ENCODE peak calls at places on chromosome 21, in eight cellular contexts. W is prostate gland, J is heart left ventricle, P is A549, S is omental fat pad, I is IMR-90, Y is tibial nerve, B is tibial artery. D is an unnamed sample.

GRCh38 chr21:16372546-16372945 is 642.8 kb downstream of the USP25 start:
- DNase-seq in W (no peak), J (no peak), P (no peak), S (no peak), I (no peak), Y (no peak), B (no peak), D (no peak)

GRCh38 chr21:43865471-43866181 is 603 bp downstream of the AGPAT3 start:
- DNase-seq in W (no peak), J (peak), P (peak), S (peak), I (peak), Y (no peak), B (peak), D (peak)

GRCh38 chr21:19198801-19199200 is 795.2 kb upstream of the TMPRSS15 start:
- DNase-seq in W (no peak), J (no peak), P (no peak), S (no peak), I (no peak), Y (no peak), B (no peak), D (peak)

GRCh38 chr21:33794586-33794985 is 121.0 kb downstream of the ATP5PO start:
- DNase-seq in W (no peak), J (no peak), P (no peak), S (no peak), I (no peak), Y (no peak), B (no peak), D (no peak)

GRCh38 chr21:43864313-43864805 is 664 bp upstream of the AGPAT3 start:
- DNase-seq in W (peak), J (peak), P (peak), S (no peak), I (peak), Y (no peak), B (no peak), D (peak)

GRCh38 chr21:16437586-16437985 is 707.8 kb downstream of the USP25 start:
- DNase-seq in W (no peak), J (no peak), P (no peak), S (no peak), I (no peak), Y (no peak), B (no peak), D (no peak)

GRCh38 chr21:45612096-45613019 is 31.2 kb upstream of the PCBP3 start:
- DNase-seq in W (no peak), J (no peak), P (peak), S (peak), I (peak), Y (no peak), B (peak), D (peak)

GRCh38 chr21:31173881-31174555 is 135.7 kb upstream of the KRTAP19-8 start:
- DNase-seq in W (no peak), J (peak), P (no peak), S (no peak), I (no peak), Y (no peak), B (peak), D (no peak)

GRCh38 chr21:44454747-44455523 is at the start of gene LRRC3:
- DNase-seq in W (peak), J (peak), P (peak), S (peak), I (peak), Y (peak), B (peak), D (no peak)

GRCh38 chr21:44948426-44949120 is 8.7 kb downstream of the SLX9 start:
- DNase-seq in W (no peak), J (peak), P (no peak), S (no peak), I (no peak), Y (no peak), B (peak), D (no peak)

GRCh38 chr21:35853321-35853922 is 206.9 kb downstream of the SETD4 start:
- DNase-seq in W (no peak), J (no peak), P (no peak), S (no peak), I (peak), Y (no peak), B (no peak), D (no peak)

GRCh38 chr21:38768385-38769071 is 37.2 kb upstream of the ETS2 start:
- DNase-seq in W (no peak), J (no peak), P (no peak), S (no peak), I (peak), Y (no peak), B (no peak), D (peak)

GRCh38 chr21:29025328-29025713 is 853 bp downstream of the USP16 start:
- DNase-seq in W (no peak), J (no peak), P (no peak), S (no peak), I (peak), Y (no peak), B (no peak), D (peak)

GRCh38 chr21:38811257-38811656 is 5.5 kb downstream of the ETS2 start:
- DNase-seq in W (no peak), J (no peak), P (no peak), S (no peak), I (peak), Y (no peak), B (peak), D (peak)

GRCh38 chr21:34807146-34807880 is 138.5 kb downstream of the CLIC6 start:
- DNase-seq in W (no peak), J (no peak), P (peak), S (peak), I (peak), Y (no peak), B (no peak), D (peak)

GRCh38 chr21:38664315-38664714 is 141.4 kb upstream of the ETS2 start:
- DNase-seq in W (no peak), J (no peak), P (no peak), S (no peak), I (no peak), Y (no peak), B (no peak), D (no peak)

GRCh38 chr21:35149698-35150097 is 100.6 kb upstream of the RUNX1 start:
- DNase-seq in W (no peak), J (no peak), P (no peak), S (no peak), I (peak), Y (no peak), B (no peak), D (no peak)

GRCh38 chr21:45373991-45374816 is 30.8 kb upstream of the COL18A1 start:
- DNase-seq in W (no peak), J (peak), P (no peak), S (no peak), I (no peak), Y (no peak), B (peak), D (no peak)

GRCh38 chr21:15250384-15250783 is 185.6 kb upstream of the NRIP1 start:
- DNase-seq in W (no peak), J (no peak), P (no peak), S (no peak), I (peak), Y (no peak), B (no peak), D (peak)

GRCh38 chr21:41507521-41508414 is at the start of gene TMPRSS2:
- DNase-seq in W (peak), J (no peak), P (no peak), S (no peak), I (no peak), Y (no peak), B (no peak), D (no peak)

GRCh38 chr21:32456497-32456918 is 44.0 kb downstream of the EVA1C start:
- DNase-seq in W (peak), J (no peak), P (no peak), S (peak), I (peak), Y (no peak), B (no peak), D (peak)

GRCh38 chr21:32457962-32458361 is 45.5 kb downstream of the EVA1C start:
- DNase-seq in W (no peak), J (no peak), P (no peak), S (no peak), I (no peak), Y (no peak), B (no peak), D (no peak)

GRCh38 chr21:32459972-32460371 is 47.5 kb downstream of the EVA1C start:
- DNase-seq in W (no peak), J (no peak), P (no peak), S (no peak), I (peak), Y (no peak), B (no peak), D (no peak)

GRCh38 chr21:32455548-32455947 is 43.0 kb downstream of the EVA1C start:
- DNase-seq in W (peak), J (no peak), P (no peak), S (no peak), I (no peak), Y (no peak), B (no peak), D (peak)

DNA sequence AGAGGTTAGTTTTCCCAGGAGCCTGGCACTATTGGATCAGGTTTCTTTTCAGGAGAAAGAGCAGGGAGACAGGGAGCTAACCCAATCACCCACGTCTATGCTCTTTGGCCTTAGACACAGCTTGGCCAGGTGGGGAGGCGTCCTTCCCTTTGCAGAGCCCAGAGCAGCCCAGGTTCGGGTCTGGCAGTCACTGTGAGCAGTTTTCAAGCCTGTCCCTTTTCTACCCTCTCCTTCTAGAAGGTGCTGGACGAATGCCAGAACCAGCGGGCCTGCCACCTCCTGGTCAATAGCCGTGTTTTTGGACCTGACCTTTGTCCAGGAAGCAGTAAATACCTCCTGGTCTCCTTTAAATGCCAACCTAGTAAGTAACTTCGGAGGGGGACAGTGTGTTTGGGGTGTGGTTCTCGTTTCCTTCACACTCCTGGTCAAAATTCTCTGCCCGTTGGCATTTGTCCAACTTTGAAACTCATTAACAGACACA is 44.9 kb downstream of the EVA1C start:
- DNase-seq in W (no peak), J (peak), P (no peak), S (no peak), I (peak), Y (no peak), B (peak), D (peak)
- TF ChIP-seq CTCF in W (no peak), J (no peak), P (no peak), S (no peak), I (peak), Y (no peak), B (no peak), D (no peak)

GRCh38 chr21:25733859-25734653 is 648 bp downstream of the ATP5PF start:
- DNase-seq in W (no peak), J (peak), P (no peak), S (no peak), I (peak), Y (no peak), B (no peak), D (peak)

GRCh38 chr21:25735895-25736597 is 1.3 kb downstream of the GABPA start:
- DNase-seq in W (no peak), J (no peak), P (no peak), S (no peak), I (peak), Y (no peak), B (no peak), D (peak)

GRCh38 chr21:25734654-25735220 is at the start of the genes ATP5PF and GABPA:
- DNase-seq in W (peak), J (peak), P (peak), S (peak), I (peak), Y (peak), B (peak), D (peak)

GRCh38 chr21:25732091-25732760 is 2.5 kb downstream of the ATP5PF start:
- DNase-seq in W (no peak), J (no peak), P (no peak), S (no peak), I (no peak), Y (no peak), B (no peak), D (no peak)

DNA sequence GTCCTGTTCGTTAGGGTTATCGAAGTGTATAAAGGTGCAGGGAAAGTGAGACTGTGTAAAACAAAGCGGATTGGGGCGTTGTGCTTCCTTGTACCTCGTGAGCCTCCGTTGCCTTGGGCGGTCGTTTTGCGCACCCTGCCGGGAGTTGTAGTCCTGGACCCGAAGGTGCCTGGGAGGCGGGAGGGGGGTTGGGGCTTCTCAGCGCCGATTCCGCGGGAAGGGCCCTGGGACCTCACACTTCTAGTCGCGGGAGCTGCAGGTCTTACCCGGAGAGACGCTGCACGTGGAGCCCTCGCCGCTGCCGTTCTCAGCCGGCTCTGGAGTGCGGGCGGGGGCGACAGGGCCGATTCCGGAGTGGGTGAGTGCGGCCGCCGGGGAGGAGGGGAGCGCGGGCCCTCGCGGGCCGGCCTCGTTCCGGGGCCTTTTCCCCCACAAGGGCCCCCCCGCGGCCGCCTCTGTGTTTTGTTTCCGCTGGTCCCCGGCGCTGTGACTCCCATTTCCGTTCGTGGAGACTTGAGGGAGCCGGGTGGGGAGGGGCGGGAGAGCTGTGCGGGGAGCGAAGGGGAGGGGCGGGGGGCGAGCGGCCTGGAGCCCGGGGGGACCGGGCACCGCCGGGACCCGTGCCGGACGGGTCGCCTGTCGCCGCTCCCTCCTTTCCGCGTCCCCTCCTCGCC is 586 bp downstream of the GABPA start:
- DNase-seq in W (peak), J (peak), P (peak), S (peak), I (peak), Y (peak), B (peak), D (peak)
- TF ChIP-seq CTCF in W (no peak), J (no peak), P (no peak), S (no peak), I (no peak), Y (no peak), B (peak), D (no peak)

GRCh38 chr21:42748620-42749176 is 95.3 kb downstream of the PDE9A start:
- DNase-seq in W (no peak), J (no peak), P (no peak), S (no peak), I (no peak), Y (no peak), B (no peak), D (no peak)

GRCh38 chr21:42746593-42747266 is 93.3 kb downstream of the PDE9A start:
- DNase-seq in W (no peak), J (peak), P (no peak), S (no peak), I (no peak), Y (no peak), B (peak), D (no peak)

GRCh38 chr21:42747746-42748351 is 94.4 kb downstream of the PDE9A start:
- DNase-seq in W (no peak), J (no peak), P (no peak), S (no peak), I (no peak), Y (no peak), B (peak), D (no peak)

GRCh38 chr21:42746240-42746592 is 92.8 kb downstream of the PDE9A start:
- DNase-seq in W (no peak), J (no peak), P (no peak), S (no peak), I (no peak), Y (no peak), B (peak), D (no peak)

GRCh38 chr21:42747267-42747701 is 93.9 kb downstream of the PDE9A start:
- DNase-seq in W (no peak), J (no peak), P (no peak), S (no peak), I (no peak), Y (no peak), B (peak), D (no peak)
- TF ChIP-seq CTCF in W (no peak), J (no peak), P (no peak), S (no peak), I (no peak), Y (no peak), B (no peak), D (no peak)

GRCh38 chr21:37503848-37504467 is 137.4 kb downstream of the DYRK1A start:
- DNase-seq in W (no peak), J (no peak), P (no peak), S (no peak), I (peak), Y (no peak), B (no peak), D (no peak)
- TF ChIP-seq CTCF in W (no peak), J (no peak), P (no peak), S (no peak), I (no peak), Y (no peak), B (no peak), D (no peak)

GRCh38 chr21:37459575-37459974 is 93.0 kb downstream of the DYRK1A start:
- DNase-seq in W (no peak), J (no peak), P (no peak), S (no peak), I (peak), Y (no peak), B (no peak), D (peak)

GRCh38 chr21:37462087-37462861 is 95.7 kb downstream of the DYRK1A start:
- DNase-seq in W (no peak), J (no peak), P (no peak), S (no peak), I (no peak), Y (no peak), B (no peak), D (no peak)

GRCh38 chr21:37460196-37460595 is 93.6 kb downstream of the DYRK1A start:
- DNase-seq in W (no peak), J (no peak), P (no peak), S (no peak), I (no peak), Y (no peak), B (no peak), D (no peak)

GRCh38 chr21:37461494-37461893 is 94.9 kb downstream of the DYRK1A start:
- DNase-seq in W (no peak), J (no peak), P (no peak), S (no peak), I (peak), Y (no peak), B (no peak), D (no peak)

DNA sequence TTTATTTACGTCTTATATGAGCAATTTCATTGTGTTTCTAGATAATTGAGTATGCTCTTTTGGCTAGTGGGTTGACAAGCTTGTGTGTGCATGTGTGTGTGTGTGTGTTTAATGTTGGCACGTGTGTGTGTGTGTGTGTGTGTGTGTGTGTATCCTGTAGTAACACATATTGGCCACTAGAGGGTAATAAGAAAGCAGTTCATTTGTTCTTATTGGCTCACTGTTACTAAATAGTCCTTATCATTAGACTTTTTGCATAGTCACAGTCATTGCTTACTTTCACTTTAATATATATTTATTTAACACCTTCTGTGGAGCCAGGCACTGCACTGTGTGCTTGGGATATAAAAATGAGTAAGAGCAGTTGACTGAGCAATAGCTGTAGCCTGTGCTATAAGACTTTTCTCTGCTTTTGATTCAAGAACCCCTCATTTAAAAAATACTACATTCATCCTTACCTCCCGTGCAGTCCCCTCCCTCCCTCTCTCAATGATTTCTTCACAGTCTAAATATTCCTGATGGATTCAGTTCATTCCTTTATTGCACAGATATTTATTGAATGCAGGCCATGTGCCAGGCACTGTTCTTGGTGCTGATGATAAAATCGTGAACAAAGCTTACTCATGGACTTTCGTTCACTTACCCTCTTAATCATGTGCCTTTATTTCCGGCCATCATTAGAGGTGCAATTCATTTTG is 96.7 kb downstream of the DYRK1A start:
- DNase-seq in W (no peak), J (no peak), P (peak), S (no peak), I (peak), Y (no peak), B (no peak), D (peak)
- TF ChIP-seq CTCF in W (peak), J (peak), P (peak), S (peak), I (peak), Y (peak), B (peak), D (peak)